ENCODE peak calls at places on chromosomes 1 and 21, in nine cellular contexts. Q, X, S, C, Y, M, K, E and I are unnamed samples.

GRCh38 chr1:178530037-178530402 is 17.1 kb downstream of the TEX35 start:
- DNase-seq in Q (no peak), X (no peak), S (no peak), C (no peak), Y (peak), M (no peak), K (peak), E (no peak), I (no peak)

GRCh38 chr21:16678479-16678878 is 834.4 kb upstream of the CXADR start:
- DNase-seq in Q (no peak), X (no peak), S (no peak), C (no peak), Y (peak), M (no peak), K (no peak), E (no peak), I (no peak)

GRCh38 chr1:55623339-55623738 is 408.2 kb upstream of the USP24 start:
- DNase-seq in Q (no peak), X (no peak), S (peak), C (no peak), Y (no peak), M (no peak), K (no peak), E (no peak), I (no peak)

GRCh38 chr1:147622731-147623130 is 47.6 kb downstream of the ACP6 start:
- DNase-seq in Q (no peak), X (no peak), S (no peak), C (no peak), Y (peak), M (no peak), K (no peak), E (no peak), I (no peak)

GRCh38 chr1:43108080-43108479 is 64.0 kb downstream of the EBNA1BP2 start:
- DNase-seq in Q (no peak), X (no peak), S (no peak), C (no peak), Y (no peak), M (no peak), K (no peak), E (no peak), I (no peak)

GRCh38 chr1:30965914-30966313 is 57.4 kb upstream of the SDC3 start:
- DNase-seq in Q (no peak), X (no peak), S (no peak), C (no peak), Y (no peak), M (no peak), K (no peak), E (no peak), I (no peak)

GRCh38 chr1:184644771-184645170 is 109.9 kb downstream of the EDEM3 start:
- DNase-seq in Q (no peak), X (no peak), S (no peak), C (no peak), Y (no peak), M (no peak), K (no peak), E (no peak), I (no peak)

GRCh38 chr1:100760511-100760910 is 41.0 kb downstream of the VCAM1 start:
- DNase-seq in Q (no peak), X (no peak), S (no peak), C (no peak), Y (no peak), M (no peak), K (no peak), E (no peak), I (no peak)

GRCh38 chr21:16517380-16517779 is 787.6 kb downstream of the USP25 start:
- DNase-seq in Q (no peak), X (no peak), S (no peak), C (no peak), Y (peak), M (no peak), K (no peak), E (no peak), I (no peak)

GRCh38 chr1:110049801-110050601 is 15.6 kb downstream of the STRIP1 start:
- DNase-seq in Q (no peak), X (no peak), S (no peak), C (no peak), Y (no peak), M (no peak), K (no peak), E (no peak), I (no peak)

GRCh38 chr1:205301220-205301821 is 20.2 kb downstream of the NUAK2 start:
- DNase-seq in Q (peak), X (no peak), S (peak), C (no peak), Y (peak), M (peak), K (peak), E (peak), I (peak)

GRCh38 chr1:230752407-230752806 is 5.2 kb downstream of the CAPN9 start:
- DNase-seq in Q (no peak), X (no peak), S (no peak), C (no peak), Y (no peak), M (no peak), K (no peak), E (peak), I (no peak)

GRCh38 chr1:168386949-168387586 is 106.4 kb downstream of the TBX19 start:
- DNase-seq in Q (peak), X (no peak), S (peak), C (peak), Y (no peak), M (peak), K (peak), E (peak), I (peak)

GRCh38 chr1:22347854-22348760 is 103.5 kb upstream of the ZBTB40 start:
- DNase-seq in Q (no peak), X (no peak), S (no peak), C (no peak), Y (no peak), M (no peak), K (no peak), E (no peak), I (no peak)

GRCh38 chr21:39120876-39121599 is 62.2 kb downstream of the PSMG1 start:
- DNase-seq in Q (peak), X (no peak), S (no peak), C (no peak), Y (no peak), M (no peak), K (no peak), E (no peak), I (no peak)

GRCh38 chr21:42145569-42146250 is 73.2 kb upstream of the ABCG1 start:
- DNase-seq in Q (peak), X (no peak), S (peak), C (peak), Y (peak), M (peak), K (peak), E (peak), I (peak)

GRCh38 chr1:180854456-180854855 is 58.2 kb upstream of the KIAA1614 start:
- DNase-seq in Q (peak), X (no peak), S (no peak), C (no peak), Y (no peak), M (no peak), K (no peak), E (no peak), I (no peak)

GRCh38 chr1:228238007-228238406 is 30.2 kb downstream of the OBSCN start:
- DNase-seq in Q (no peak), X (no peak), S (no peak), C (no peak), Y (no peak), M (no peak), K (no peak), E (no peak), I (no peak)
- TF ChIP-seq CTCF in Q (no peak), X (no peak), S (no peak), C (no peak), Y (no peak), M (no peak), K (no peak), E (no peak), I (no peak)

GRCh38 chr1:207030522-207031009 is 2.0 kb downstream of the C1orf116 start:
- DNase-seq in Q (no peak), X (no peak), S (no peak), C (no peak), Y (no peak), M (peak), K (no peak), E (no peak), I (no peak)
- TF ChIP-seq CTCF in Q (no peak), X (no peak), S (no peak), C (no peak), Y (no peak), M (no peak), K (no peak), E (no peak), I (no peak)

DNA sequence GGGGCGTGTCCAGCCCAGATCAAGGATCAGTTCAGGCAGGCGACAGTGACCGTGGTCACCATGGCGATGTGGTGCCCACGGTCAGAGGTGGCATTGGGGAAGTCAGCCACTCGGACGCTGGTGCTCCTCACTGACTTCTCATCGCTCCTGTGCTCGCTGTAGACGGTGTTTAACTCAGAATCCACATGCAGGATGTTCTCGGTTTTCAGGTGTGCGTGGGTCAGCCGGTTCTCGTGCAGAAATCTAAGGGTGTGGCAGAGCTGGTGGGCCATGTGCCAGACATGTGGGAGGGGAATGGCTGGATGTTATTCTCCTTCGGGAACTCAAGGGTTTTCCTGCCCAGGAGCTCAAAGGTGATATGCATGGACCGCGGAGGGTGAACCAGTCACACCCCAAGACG is 11.7 kb downstream of the OR2AJ1 start:
- DNase-seq in Q (no peak), X (no peak), S (no peak), C (no peak), Y (no peak), M (no peak), K (no peak), E (no peak), I (no peak)
- TF ChIP-seq CTCF in Q (no peak), X (no peak), S (no peak), C (no peak), Y (no peak), M (no peak), K (no peak), E (no peak), I (no peak)

GRCh38 chr1:60831780-60832179 is 250.6 kb upstream of the NFIA start:
- DNase-seq in Q (no peak), X (no peak), S (no peak), C (no peak), Y (no peak), M (no peak), K (no peak), E (no peak), I (no peak)

GRCh38 chr1:60835649-60836048 is 246.7 kb upstream of the NFIA start:
- DNase-seq in Q (no peak), X (no peak), S (no peak), C (no peak), Y (no peak), M (no peak), K (no peak), E (no peak), I (no peak)

GRCh38 chr1:60828944-60829343 is 253.4 kb upstream of the NFIA start:
- DNase-seq in Q (no peak), X (no peak), S (no peak), C (no peak), Y (no peak), M (no peak), K (no peak), E (no peak), I (no peak)

GRCh38 chr1:60832372-60832771 is 250.0 kb upstream of the NFIA start:
- DNase-seq in Q (no peak), X (no peak), S (no peak), C (no peak), Y (no peak), M (no peak), K (no peak), E (no peak), I (no peak)

GRCh38 chr1:60833173-60833572 is 249.2 kb upstream of the NFIA start:
- DNase-seq in Q (no peak), X (no peak), S (no peak), C (no peak), Y (no peak), M (no peak), K (peak), E (no peak), I (no peak)
- TF ChIP-seq CTCF in Q (no peak), X (no peak), S (no peak), C (no peak), Y (no peak), M (no peak), K (no peak), E (no peak), I (no peak)

GRCh38 chr1:64584479-64584878 is 114.5 kb downstream of the CACHD1 start:
- DNase-seq in Q (no peak), X (no peak), S (no peak), C (no peak), Y (no peak), M (no peak), K (no peak), E (no peak), I (no peak)
- TF ChIP-seq CTCF in Q (no peak), X (no peak), S (no peak), C (peak), Y (peak), M (peak), K (no peak), E (peak), I (no peak)

DNA sequence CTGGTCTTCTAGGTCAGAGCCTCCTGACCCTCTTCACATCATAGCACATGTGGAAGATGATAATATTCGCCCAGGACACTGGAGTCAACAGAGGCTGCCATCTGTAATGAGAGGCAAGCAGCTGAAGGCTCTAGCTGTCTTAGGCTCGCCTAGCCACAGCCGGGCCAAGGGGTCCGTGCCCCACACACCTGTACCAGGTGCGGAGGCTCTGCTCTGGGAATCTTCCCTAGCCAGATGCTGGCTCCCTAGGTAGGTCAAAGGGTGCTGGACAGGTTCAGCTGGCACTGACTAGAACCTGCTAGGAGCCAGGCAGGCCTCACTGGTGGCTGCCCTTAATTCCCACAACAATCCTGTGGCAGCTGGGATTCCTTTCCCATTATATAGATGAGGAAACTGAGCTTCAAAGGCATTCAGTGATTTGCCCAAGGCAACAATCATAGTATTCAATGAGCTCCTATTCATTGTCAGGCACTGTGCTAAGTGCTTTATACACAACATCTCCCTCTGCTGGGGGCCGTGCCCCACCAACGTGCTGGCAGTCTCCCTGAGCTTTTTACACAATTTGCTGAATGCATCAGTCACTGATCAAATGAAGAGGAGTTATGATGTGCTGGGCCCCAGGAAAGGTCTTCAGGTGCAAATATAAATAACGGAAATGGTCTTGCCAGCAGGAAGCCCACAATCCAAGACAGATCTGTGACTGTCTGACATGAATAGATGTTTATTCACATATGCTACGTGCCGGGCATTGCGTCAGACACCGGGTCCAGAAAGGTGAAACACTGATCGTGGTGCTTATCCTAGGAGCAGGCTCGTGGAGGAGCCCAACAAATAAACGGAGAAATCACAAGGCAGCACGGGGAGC is 58.0 kb downstream of the DDX20 start:
- DNase-seq in Q (no peak), X (no peak), S (no peak), C (no peak), Y (no peak), M (no peak), K (peak), E (no peak), I (no peak)
- TF ChIP-seq CTCF in Q (no peak), X (no peak), S (no peak), C (no peak), Y (peak), M (no peak), K (no peak), E (no peak), I (no peak)

DNA sequence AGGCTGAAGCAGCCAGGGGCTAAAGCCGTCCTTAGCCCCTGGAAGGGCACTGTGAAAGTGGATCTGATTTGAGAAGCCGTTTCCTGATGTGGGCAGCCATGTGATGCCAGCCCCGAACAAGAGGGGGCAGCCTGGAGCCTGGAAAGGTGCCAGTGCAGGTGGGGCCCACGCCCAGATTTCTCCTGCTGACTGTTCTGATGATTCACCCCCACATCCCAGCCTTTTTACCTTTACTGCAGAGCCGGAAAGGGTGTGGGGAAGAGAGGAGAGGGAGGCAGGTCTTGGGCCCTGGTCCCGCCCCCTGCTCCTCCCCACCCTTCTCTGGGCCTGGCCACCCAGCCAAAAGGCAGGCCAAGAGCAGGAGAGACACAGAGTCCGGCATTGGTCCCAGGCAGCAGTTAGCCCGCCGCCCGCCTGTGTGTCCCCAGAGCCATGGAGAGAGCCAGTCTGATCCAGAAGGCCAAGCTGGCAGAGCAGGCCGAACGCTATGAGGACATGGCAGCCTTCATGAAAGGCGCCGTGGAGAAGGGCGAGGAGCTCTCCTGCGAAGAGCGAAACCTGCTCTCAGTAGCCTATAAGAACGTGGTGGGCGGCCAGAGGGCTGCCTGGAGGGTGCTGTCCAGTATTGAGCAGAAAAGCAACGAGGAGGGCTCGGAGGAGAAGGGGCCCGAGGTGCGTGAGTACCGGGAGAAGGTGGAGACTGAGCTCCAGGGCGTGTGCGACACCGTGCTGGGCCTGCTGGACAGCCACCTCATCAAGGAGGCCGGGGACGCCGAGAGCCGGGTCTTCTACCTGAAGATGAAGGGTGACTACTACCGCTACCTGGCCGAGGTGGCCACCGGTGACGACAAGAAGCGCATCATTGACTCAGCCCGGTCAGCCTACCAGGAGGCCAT is at the start of gene SFN:
- DNase-seq in Q (peak), X (no peak), S (no peak), C (peak), Y (no peak), M (peak), K (peak), E (peak), I (no peak)
- TF ChIP-seq CTCF in Q (peak), X (no peak), S (no peak), C (no peak), Y (peak), M (peak), K (peak), E (peak), I (peak)

GRCh38 chr1:13950637-13951036 is 250.6 kb downstream of the PRDM2 start:
- DNase-seq in Q (peak), X (no peak), S (no peak), C (no peak), Y (no peak), M (no peak), K (no peak), E (no peak), I (no peak)
- TF ChIP-seq CTCF in Q (peak), X (no peak), S (no peak), C (no peak), Y (peak), M (peak), K (no peak), E (peak), I (peak)

DNA sequence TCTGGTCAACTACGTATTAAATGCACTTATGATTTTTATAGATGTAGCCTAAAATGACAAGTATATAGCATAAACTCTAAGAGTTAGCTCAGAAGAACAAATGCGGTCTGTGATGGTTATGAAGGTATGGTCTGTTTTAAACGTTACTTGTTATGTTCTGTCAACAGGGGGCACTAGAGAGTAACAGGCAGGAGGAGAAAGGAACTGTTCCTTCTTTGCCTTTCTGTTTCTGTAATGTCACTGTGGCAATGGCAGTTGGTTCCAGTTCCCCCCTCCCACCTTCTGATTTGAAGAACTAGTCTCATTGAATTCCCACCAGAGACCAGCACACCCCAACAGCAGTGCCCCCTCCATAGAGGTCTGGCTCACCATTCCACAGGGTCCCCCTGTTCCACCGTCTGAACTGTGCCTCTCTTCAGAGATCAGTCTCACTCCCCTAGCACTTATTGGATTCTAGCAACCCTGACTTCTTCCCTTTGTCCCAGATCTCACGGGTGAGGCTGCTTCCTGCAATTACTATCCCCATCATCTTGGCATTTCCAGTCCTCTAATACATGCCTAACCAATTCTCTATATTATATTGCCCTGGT is 14.0 kb downstream of the KRTAP24-1 start:
- DNase-seq in Q (no peak), X (no peak), S (no peak), C (no peak), Y (no peak), M (peak), K (no peak), E (no peak), I (no peak)
- TF ChIP-seq CTCF in Q (peak), X (no peak), S (no peak), C (no peak), Y (no peak), M (peak), K (no peak), E (no peak), I (peak)